ENCODE peak calls at places on chromosomes 6 and 20, in six cellular contexts. C is non-pigmented ciliary epithelial cell; F is cardiac muscle cell; I is RPMI8226; H is colonic mucosa; W is effector CD8-positive, alpha-beta T cell. U is an unnamed sample.

GRCh38 chr6:52547647-52548352 is 29.1 kb downstream of the TRAM2 start:
- DNase-seq in W (no peak), H (peak; percentile 59), F (peak; percentile 53), I (peak; percentile 53), C (no peak), U (no peak)

GRCh38 chr6:131924881-131925474 is 26.2 kb downstream of the CCN2 start:
- DNase-seq in C (no peak), I (peak; percentile 14), F (peak; percentile 69), W (no peak), H (no peak), U (no peak)

GRCh38 chr6:157763894-157764345 is 59.1 kb upstream of the SNX9 start:
- DNase-seq in H (no peak), F (no peak), I (no peak), C (no peak), W (no peak), U (no peak)

GRCh38 chr6:159163901-159164370 is 5.3 kb upstream of the FNDC1 start:
- DNase-seq in H (no peak), I (no peak), C (no peak), F (peak; percentile 93), W (no peak), U (no peak)

GRCh38 chr20:6908673-6909072 is 141.2 kb downstream of the BMP2 start:
- DNase-seq in I (no peak), H (no peak), W (no peak), F (no peak), C (no peak), U (no peak)

GRCh38 chr6:24833711-24834386 is 35.1 kb upstream of the ARMH2 start:
- DNase-seq in C (no peak), I (no peak), W (no peak), H (no peak), F (no peak), U (no peak)

GRCh38 chr6:45685076-45685475 is 307.3 kb upstream of the SUPT3H start:
- DNase-seq in H (no peak), C (no peak), I (no peak), F (no peak), W (no peak), U (no peak)

GRCh38 chr6:127347188-127347587 is 3.8 kb upstream of the ECHDC1 start:
- DNase-seq in C (no peak), W (no peak), F (peak; percentile 68), I (no peak), H (no peak), U (no peak)

GRCh38 chr20:47795214-47795667 is 10.0 kb upstream of the SULF2 start:
- DNase-seq in C (no peak), F (peak; percentile 42), I (peak; percentile 82), W (no peak), H (no peak), U (no peak)

GRCh38 chr20:16929756-16930155 is 181.6 kb downstream of the OTOR start:
- DNase-seq in F (no peak), H (no peak), W (no peak), C (peak; percentile 1), I (no peak), U (no peak)

GRCh38 chr6:109342564-109342963 is 39.7 kb downstream of the CD164 start:
- DNase-seq in H (no peak), I (no peak), F (no peak), W (no peak), C (no peak), U (no peak)

U was measured in body of pancreas.